ENCODE peak calls at places on chromosomes 5 and 9, in five cellular contexts. R is CD4-positive, CD25-positive, alpha-beta regulatory T cell; W is left ventricle myocardium inferior; S is ovary; E is adrenal gland. Z is an unnamed sample. For H3K4me1 and H3K9me3, the result is how much of the 10 kb centered on the place peaks cover.

GRCh38 chr5:133383580-133383939 is 228.8 kb downstream of the FSTL4 start:
- DNase-seq in R (no peak), W (no peak), S (no peak), E (no peak), Z (no peak)

GRCh38 chr5:136511046-136511445 is 145.7 kb upstream of the TRPC7 start:
- DNase-seq in R (no peak), W (no peak), S (no peak), E (no peak), Z (no peak)

GRCh38 chr9:27124151-27124550 is 15.1 kb downstream of the TEK start:
- DNase-seq in R (no peak), W (no peak), S (no peak), E (no peak), Z (no peak)

GRCh38 chr5:29193972-29194371 is 1999.5 kb upstream of the CDH6 start:
- DNase-seq in R (no peak), W (no peak), S (no peak), E (no peak), Z (no peak)

GRCh38 chr5:157253547-157253946 is 12.4 kb upstream of the CYFIP2 start:
- DNase-seq in R (no peak), W (no peak), S (peak), E (peak), Z (no peak)

GRCh38 chr9:10268500-10269485 is 344.0 kb downstream of the PTPRD start:
- DNase-seq in R (no peak), W (no peak), S (no peak), E (peak), Z (no peak)

GRCh38 chr9:107504585-107505455 is 15.3 kb upstream of the KLF4 start:
- DNase-seq in R (no peak), W (no peak), S (no peak), E (peak), Z (no peak)

GRCh38 chr5:56319281-56320242 is 86.4 kb upstream of the ANKRD55 start:
- DNase-seq in R (no peak), W (peak), S (peak), E (peak), Z (peak)

GRCh38 chr5:69492391-69493234 is at the start of gene OCLN:
- DNase-seq in R (peak), W (no peak), S (no peak), E (peak), Z (no peak)

GRCh38 chr5:103674739-103675138 is 112.2 kb upstream of the NUDT12 start:
- DNase-seq in R (no peak), W (no peak), S (no peak), E (no peak), Z (no peak)

GRCh38 chr5:11904270-11904906 is at the start of gene CTNND2:
- DNase-seq in R (no peak), W (no peak), S (no peak), E (no peak), Z (no peak)

GRCh38 chr5:42598311-42598710 is 158.3 kb upstream of the CCDC152 start:
- DNase-seq in R (no peak), W (no peak), S (no peak), E (no peak), Z (no peak)

GRCh38 chr9:136364369-136364748 is 815 bp upstream of the DNLZ start:
- DNase-seq in R (no peak), W (no peak), S (no peak), E (no peak), Z (no peak)

GRCh38 chr5:1665803-1666202 is 133.8 kb downstream of the MRPL36 start:
- DNase-seq in R (no peak), W (no peak), S (no peak), E (no peak), Z (no peak)

GRCh38 chr5:82295144-82295543 is 17.0 kb upstream of the RPS23 start:
- DNase-seq in R (no peak), W (no peak), S (no peak), E (no peak), Z (no peak)

GRCh38 chr5:150317048-150318003 is 14.6 kb upstream of the ARSI start:
- DNase-seq in R (no peak), W (no peak), S (peak), E (peak), Z (no peak)

GRCh38 chr5:51652980-51653379 is 269.7 kb downstream of the ISL1 start:
- DNase-seq in R (no peak), W (no peak), S (no peak), E (no peak), Z (no peak)

GRCh38 chr5:127521138-127521770 is 3.8 kb downstream of the PRRC1 start:
- DNase-seq in R (no peak), W (no peak), S (no peak), E (no peak), Z (no peak)

GRCh38 chr5:139915274-139915673 is 119.7 kb downstream of the PSD2 start:
- DNase-seq in R (no peak), W (no peak), S (no peak), E (no peak), Z (no peak)

GRCh38 chr9:83754383-83754977 is 46.7 kb upstream of the UBQLN1 start:
- DNase-seq in R (no peak), W (no peak), S (no peak), E (no peak), Z (no peak)

GRCh38 chr9:13513262-13513661 is 233.8 kb upstream of the MPDZ start:
- DNase-seq in R (no peak), W (no peak), S (no peak), E (no peak), Z (no peak)

GRCh38 chr5:78245126-78245525 is 49.4 kb downstream of the AP3B1 start:
- DNase-seq in R (no peak), W (no peak), S (no peak), E (no peak), Z (no peak)

GRCh38 chr5:43065384-43066230 is 25.5 kb upstream of the ANXA2R start:
- DNase-seq in R (peak), W (peak), S (peak), E (peak), Z (peak)

GRCh38 chr9:76512826-76513225 is 53.8 kb downstream of the GCNT1 start:
- DNase-seq in R (no peak), W (no peak), S (no peak), E (no peak), Z (no peak)

GRCh38 chr5:6792911-6793451 is 79.7 kb downstream of the TENT4A start:
- DNase-seq in R (no peak), W (no peak), S (no peak), E (no peak), Z (no peak)

DNA sequence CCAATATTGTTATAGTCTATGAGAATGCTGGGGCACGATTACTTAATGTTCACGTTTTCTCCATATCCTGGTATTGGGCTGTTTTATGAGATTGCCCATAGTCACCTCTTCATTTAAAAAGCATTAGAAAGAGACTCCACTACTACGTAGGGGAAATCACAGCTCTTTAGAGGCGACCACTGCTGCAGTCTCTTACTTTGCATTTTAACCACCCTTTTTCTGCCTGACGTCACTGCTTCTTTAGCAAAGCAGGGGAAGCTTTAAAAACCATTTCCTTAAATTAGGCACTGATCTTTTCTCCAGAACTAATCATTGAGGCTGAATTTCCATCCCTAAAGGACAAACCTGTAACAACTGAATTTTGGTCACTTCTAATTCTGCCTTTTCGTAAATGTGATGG is 38.9 kb downstream of the ZNF608 start:
- DNase-seq in R (no peak), W (no peak), S (no peak), E (no peak), Z (no peak)
- H3K4me1 ChIP-seq in R (under half), W (half or more), S (under half), E (under half), Z (under half)

GRCh38 chr9:120807607-120808379 is 14.6 kb upstream of the FBXW2 start:
- DNase-seq in R (no peak), W (no peak), S (no peak), E (no peak), Z (no peak)
- H3K9me3 ChIP-seq in R (under half), W (half or more), S (under half), E (under half), Z (under half)

GRCh38 chr9:87683751-87684626 is 41.9 kb upstream of the CTSL start:
- DNase-seq in R (no peak), W (no peak), S (no peak), E (no peak), Z (no peak)
- H3K4me1 ChIP-seq in R (under half), W (under half), S (under half), E (under half), Z (under half)

DNA sequence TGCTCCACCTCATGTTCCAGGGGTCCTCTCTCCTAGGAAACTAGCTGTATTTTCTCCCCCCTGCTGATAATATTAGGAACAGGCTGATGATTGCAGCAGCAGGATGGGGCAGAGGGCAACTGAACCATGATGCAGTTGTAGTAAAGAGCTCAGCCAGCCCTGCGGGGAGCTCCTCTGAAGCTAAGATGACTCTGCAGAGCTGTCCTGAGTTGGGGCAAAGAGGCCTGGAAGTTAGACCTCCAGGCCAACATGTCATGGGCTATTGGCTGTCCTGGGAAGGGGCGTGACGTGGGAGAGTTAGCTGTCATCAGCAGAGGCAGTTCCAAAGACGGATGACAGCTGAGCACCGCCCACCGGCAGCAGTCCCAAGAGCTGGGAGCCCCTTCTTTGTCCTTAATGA is 6.6 kb upstream of the FBP1 start:
- DNase-seq in R (no peak), W (no peak), S (no peak), E (no peak), Z (no peak)
- H3K9me3 ChIP-seq in R (under half), W (under half), S (under half), E (under half), Z (under half)

GRCh38 chr5:122720347-122720746 is 54.5 kb upstream of the SNX2 start:
- DNase-seq in R (no peak), W (no peak), S (no peak), E (no peak), Z (no peak)
- H3K4me1 ChIP-seq in R (under half), W (under half), S (under half), E (under half), Z (under half)

DNA sequence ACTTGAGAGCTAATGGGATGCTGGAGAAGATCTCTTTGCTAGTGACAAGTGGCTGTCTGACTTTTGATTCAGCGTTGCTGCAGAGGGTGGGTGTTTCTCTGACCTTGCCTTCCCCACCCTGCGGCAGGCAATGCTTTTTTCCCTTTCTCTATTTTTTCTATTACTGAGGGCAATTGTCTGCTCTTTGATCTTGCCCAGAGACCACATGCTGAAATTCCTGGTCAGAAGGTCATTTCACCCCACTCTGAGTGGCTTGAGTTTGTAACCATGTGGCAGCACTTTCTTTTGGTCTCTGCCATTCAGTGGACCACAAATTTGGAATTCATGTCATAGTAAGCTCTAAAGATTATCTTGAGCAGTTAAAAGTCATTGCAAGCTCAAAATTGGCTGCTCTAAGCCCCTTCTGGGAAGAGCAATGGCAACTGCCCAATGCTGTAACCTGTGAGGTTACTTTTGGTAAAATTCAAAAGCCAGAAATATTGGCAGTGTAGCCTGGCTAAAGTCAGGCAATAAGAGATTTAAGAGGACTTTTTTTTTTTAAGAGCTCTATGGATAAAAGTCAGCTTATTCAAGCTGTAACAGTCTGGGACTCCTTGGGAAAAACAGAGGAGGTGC is 30.4 kb upstream of the MTMR12 start:
- DNase-seq in R (no peak), W (no peak), S (no peak), E (no peak), Z (no peak)
- H3K9me3 ChIP-seq in R (under half), W (under half), S (under half), E (under half), Z (under half)

GRCh38 chr9:120875954-120876841 is 790 bp downstream of the PHF19 start:
- DNase-seq in R (peak), W (peak), S (peak), E (peak), Z (peak)
- H3K4me1 ChIP-seq in R (half or more), W (under half), S (under half), E (under half), Z (under half)

DNA sequence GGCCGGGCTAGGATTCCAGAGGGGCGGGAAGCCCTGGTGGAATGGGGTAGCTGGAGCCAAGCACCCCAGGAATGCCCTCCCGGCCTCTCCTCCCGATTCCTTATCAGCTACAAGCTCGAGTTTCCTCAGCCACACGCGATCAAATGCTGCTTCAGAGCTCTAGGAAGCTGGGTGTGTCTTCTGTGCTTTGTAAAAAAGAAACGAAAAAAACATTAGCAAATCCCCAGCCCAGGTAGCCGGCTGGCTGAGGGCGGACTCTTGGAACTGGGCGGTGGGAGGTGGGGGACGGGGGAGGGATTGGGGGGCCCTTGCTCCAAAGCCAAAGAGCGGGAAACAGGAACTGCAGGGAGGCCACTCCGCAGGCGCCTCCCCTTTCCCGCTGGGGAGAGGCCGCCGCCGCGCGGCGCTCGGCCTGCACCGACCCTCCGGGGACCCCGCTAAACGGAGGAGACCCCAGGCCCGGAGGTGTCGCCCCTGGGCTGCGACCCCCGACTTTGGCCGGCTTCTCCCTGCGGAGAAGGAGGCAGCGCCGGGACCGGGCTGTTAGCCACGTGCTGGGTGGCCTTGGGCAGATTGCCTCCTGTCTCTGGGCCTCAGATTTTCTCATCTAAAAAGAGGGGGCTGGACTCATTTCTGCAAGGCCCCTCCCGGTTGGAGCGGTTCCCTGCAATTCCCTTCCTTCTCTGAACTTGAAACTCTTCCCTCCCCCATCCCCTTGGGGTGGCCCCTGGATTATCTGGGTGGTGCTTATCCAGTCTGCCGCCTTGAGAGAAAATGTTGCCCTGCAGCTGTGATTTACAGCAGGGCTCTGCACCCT is 40.9 kb upstream of the FABP6 start:
- DNase-seq in R (peak), W (peak), S (peak), E (peak), Z (peak)
- H3K9me3 ChIP-seq in R (under half), W (under half), S (under half), E (under half), Z (under half)

GRCh38 chr9:127118597-127119318 is 3.7 kb downstream of the ANGPTL2 start:
- DNase-seq in R (no peak), W (no peak), S (no peak), E (no peak), Z (no peak)
- H3K4me1 ChIP-seq in R (under half), W (half or more), S (under half), E (under half), Z (half or more)

Z was measured in psoas muscle.